ENCODE peak calls at places on chromosomes 1 and 21, in nine cellular contexts. Z, N, X, Y, W, P, Q, D and G are unnamed samples. For H3K4me1, the result is how much of the 10 kb centered on the place peaks cover.

GRCh38 chr1:41954533-41954944 is 35.8 kb upstream of the HIVEP3 start:
- DNase-seq in X (no peak), W (no peak), N (no peak), P (no peak), D (no peak), Z (no peak), Q (no peak), Y (no peak), G (no peak)

GRCh38 chr1:159675046-159675445 is 39.3 kb downstream of the CRP start:
- DNase-seq in X (no peak), N (no peak), Z (no peak), W (no peak), P (no peak), Y (no peak), Q (no peak), D (no peak), G (no peak)

GRCh38 chr1:174077755-174078490 is 55.8 kb upstream of the RC3H1 start:
- DNase-seq in Y (no peak), D (no peak), N (no peak), X (no peak), Z (no peak), Q (no peak), P (no peak), W (no peak), G (no peak)

GRCh38 chr1:233790662-233791371 is 113.7 kb upstream of the SLC35F3 start:
- DNase-seq in X (no peak), Q (peak), D (peak), N (no peak), Y (peak), Z (peak), W (peak), P (no peak), G (peak)

GRCh38 chr1:110056284-110056680 is 14.2 kb downstream of the ALX3 start:
- DNase-seq in Y (no peak), D (no peak), W (no peak), P (no peak), Z (no peak), N (no peak), X (no peak), Q (no peak), G (no peak)

GRCh38 chr1:221921936-221922335 is 180.0 kb upstream of the DUSP10 start:
- DNase-seq in N (no peak), X (no peak), W (no peak), Y (no peak), Q (no peak), Z (no peak), D (no peak), P (no peak), G (no peak)

GRCh38 chr1:218812360-218812759 is 361.3 kb upstream of the LYPLAL1 start:
- DNase-seq in X (no peak), Y (no peak), D (no peak), P (no peak), Q (no peak), Z (no peak), W (no peak), N (no peak), G (no peak)

GRCh38 chr1:11142618-11143391 is 43.1 kb upstream of the EXOSC10 start:
- DNase-seq in N (no peak), Z (no peak), Q (no peak), W (no peak), Y (no peak), P (no peak), X (no peak), D (no peak), G (no peak)

GRCh38 chr1:156226116-156226538 is 13.3 kb downstream of the PMF1 start:
- DNase-seq in X (no peak), W (no peak), P (no peak), D (no peak), N (no peak), Z (no peak), Q (no peak), Y (no peak), G (no peak)

GRCh38 chr1:230791986-230792564 is 44.9 kb downstream of the CAPN9 start:
- DNase-seq in X (no peak), W (no peak), D (no peak), Z (no peak), P (no peak), Q (no peak), N (no peak), Y (no peak), G (no peak)

GRCh38 chr1:18955442-18956188 is 861 bp downstream of the IFFO2 start:
- DNase-seq in Z (peak), Y (peak), X (no peak), N (no peak), D (peak), Q (peak), P (no peak), W (peak), G (peak)

GRCh38 chr1:18955116-18955441 is 1.4 kb downstream of the IFFO2 start:
- DNase-seq in N (no peak), W (no peak), P (no peak), Y (no peak), D (no peak), X (no peak), Q (no peak), Z (no peak), G (no peak)

GRCh38 chr1:18957532-18958295 is 1.2 kb upstream of the IFFO2 start:
- DNase-seq in D (no peak), Y (no peak), Q (no peak), P (no peak), N (no peak), Z (no peak), X (no peak), W (no peak), G (no peak)

GRCh38 chr1:18956189-18957135 is at the start of gene IFFO2:
- DNase-seq in X (peak), W (peak), P (peak), N (peak), D (peak), Y (peak), Q (peak), Z (peak), G (peak)

DNA sequence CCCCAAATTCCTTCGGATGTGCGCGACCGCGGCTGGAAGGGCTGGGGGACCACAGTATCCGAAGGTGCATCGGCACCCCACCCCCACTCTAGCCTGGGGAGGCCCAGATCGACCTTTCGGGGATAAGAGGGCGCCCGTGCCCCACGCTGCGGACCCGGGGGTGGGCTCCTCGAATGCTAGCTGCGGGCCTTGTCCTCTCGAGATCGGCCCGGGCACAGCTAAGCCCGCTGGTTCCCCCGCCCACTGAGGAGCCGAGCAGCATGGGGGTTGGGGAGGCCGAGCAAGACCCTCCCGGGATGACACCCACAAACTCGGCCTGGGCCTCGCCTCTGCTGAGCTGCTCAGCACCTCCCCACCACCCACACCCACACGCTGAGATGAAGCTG is 653 bp upstream of the IFFO2 start:
- DNase-seq in P (no peak), Z (no peak), W (peak), D (no peak), X (no peak), Y (no peak), N (no peak), Q (no peak), G (no peak)
- H3K4me3 ChIP-seq in P (peak), Z (peak), W (peak), D (peak), X (peak), Y (peak), N (peak), Q (peak), G (peak)

GRCh38 chr21:40146201-40146890 is 279.1 kb downstream of the PCP4 start:
- DNase-seq in D (no peak), N (no peak), Q (no peak), X (no peak), P (no peak), W (no peak), Y (peak), Z (no peak), G (no peak)
- H3K4me1 ChIP-seq in D (under half), N (under half), Q (under half), X (under half), P (under half), W (under half), Y (under half), Z (under half), G (under half)

GRCh38 chr21:31900121-31900895 is 27.5 kb downstream of the HUNK start:
- DNase-seq in W (no peak), N (no peak), Y (no peak), D (peak), Q (no peak), P (peak), X (no peak), Z (peak), G (no peak)
- TF ChIP-seq POLR2A in W (no peak), N (no peak), Y (no peak), D (peak), Q (no peak), P (no peak), X (no peak), Z (no peak), G (no peak)

GRCh38 chr1:245512181-245512888 is 357.6 kb downstream of the KIF26B start:
- DNase-seq in Z (no peak), X (no peak), P (no peak), D (no peak), W (no peak), N (no peak), Q (no peak), Y (no peak), G (no peak)
- H3K4me3 ChIP-seq in Z (no peak), X (no peak), P (peak), D (no peak), W (no peak), N (peak), Q (no peak), Y (no peak), G (no peak)

DNA sequence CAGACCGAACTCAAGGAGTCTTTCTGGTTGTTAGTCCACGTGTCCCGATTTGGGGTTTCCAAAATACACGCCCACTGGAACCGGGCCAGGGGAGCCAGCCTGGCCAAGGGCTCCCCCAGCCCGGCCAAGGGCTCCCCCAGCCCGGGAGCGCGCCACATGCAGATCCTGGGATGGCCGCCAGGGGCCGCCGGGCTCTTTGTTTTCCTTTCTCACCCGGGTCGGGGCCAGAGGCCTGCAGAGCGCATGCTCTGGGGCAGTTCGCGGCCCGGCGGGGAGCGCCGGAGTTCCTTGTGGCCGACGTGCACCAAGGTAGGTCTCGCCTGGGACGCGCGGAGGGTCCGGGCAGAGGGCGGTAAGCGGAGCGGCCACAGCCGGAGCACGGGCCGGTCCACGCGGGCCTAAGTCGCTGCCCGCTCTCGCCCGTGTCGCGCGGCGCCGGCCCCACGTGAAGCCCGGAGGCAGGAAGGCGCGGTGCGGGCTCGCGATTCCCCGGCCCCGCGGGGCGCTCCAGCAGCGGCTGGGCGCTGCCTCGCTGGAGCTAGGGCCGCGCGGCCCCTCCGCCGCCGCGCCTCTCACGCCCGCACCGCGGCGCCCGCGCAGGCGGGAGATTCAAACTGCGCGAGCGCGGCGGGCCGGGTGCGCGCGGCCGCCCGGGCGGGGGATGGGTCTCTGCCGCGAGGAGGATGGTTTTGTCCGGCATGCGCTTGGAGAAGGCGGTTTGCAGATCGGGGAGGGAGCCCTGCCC is 12.3 kb downstream of the RCC1 start:
- DNase-seq in N (peak), D (peak), P (peak), Q (peak), W (peak), Y (peak), X (peak), Z (peak), G (peak)
- H3K4me1 ChIP-seq in N (under half), D (under half), P (under half), Q (under half), W (under half), Y (under half), X (under half), Z (under half), G (under half)

GRCh38 chr1:29767088-29767685 is 530.9 kb downstream of the PTPRU start:
- DNase-seq in X (no peak), Q (no peak), Z (no peak), W (no peak), Y (no peak), N (no peak), D (peak), P (peak), G (no peak)

GRCh38 chr1:29772584-29772983 is 536.3 kb downstream of the PTPRU start:
- DNase-seq in D (no peak), W (no peak), X (no peak), P (peak), N (no peak), Z (no peak), Q (no peak), Y (no peak), G (no peak)

GRCh38 chr1:29762635-29763034 is 526.3 kb downstream of the PTPRU start:
- DNase-seq in X (no peak), Z (no peak), Y (no peak), N (no peak), P (peak), Q (no peak), W (no peak), D (peak), G (no peak)

DNA sequence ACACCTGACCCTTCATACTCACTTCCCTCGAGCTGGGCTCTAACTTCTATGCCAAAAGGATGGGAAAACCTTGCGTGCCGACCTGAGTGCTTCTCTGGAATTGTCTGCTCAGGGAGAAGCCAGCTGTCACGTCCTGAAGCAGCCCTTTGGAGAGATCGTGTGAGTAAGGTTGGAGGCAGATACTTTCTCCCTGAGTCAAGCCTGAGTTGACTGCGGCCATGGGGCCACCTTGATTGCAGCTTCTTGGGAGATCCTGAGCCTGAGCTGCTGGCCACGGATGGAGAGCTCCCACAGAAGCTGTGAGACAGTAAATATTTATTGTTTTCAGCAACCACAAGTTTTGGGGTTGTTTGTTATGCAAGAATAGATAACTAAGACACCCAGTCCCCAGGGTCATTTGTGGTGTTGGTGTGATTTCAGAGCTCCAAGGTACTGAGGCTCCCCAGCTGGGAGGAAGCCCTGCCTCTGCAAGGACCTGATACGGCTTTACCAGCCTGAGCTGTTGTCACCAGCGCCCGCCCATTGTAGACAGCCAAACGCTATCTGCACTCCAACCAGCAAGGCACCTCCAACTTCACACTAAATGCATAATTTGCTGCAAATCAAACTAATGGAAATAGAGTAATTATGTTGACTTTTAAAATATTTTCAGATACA is 531.6 kb downstream of the PTPRU start:
- DNase-seq in Q (no peak), Z (no peak), Y (no peak), P (peak), W (no peak), X (no peak), N (no peak), D (peak), G (no peak)
- TF ChIP-seq POLR2A in Q (no peak), Z (no peak), Y (no peak), P (no peak), W (no peak), X (no peak), N (no peak), D (no peak), G (no peak)

GRCh38 chr1:119047040-119047438 is 58.9 kb upstream of the TBX15 start:
- DNase-seq in Q (no peak), Y (no peak), Z (no peak), X (no peak), N (no peak), W (no peak), D (no peak), P (no peak), G (no peak)
- H3K4me3 ChIP-seq in Q (no peak), Y (no peak), Z (no peak), X (no peak), N (no peak), W (no peak), D (no peak), P (no peak), G (peak)

GRCh38 chr1:67731322-67731721 is 46.3 kb downstream of the GADD45A start:
- DNase-seq in W (no peak), X (no peak), Y (no peak), N (no peak), Q (no peak), D (no peak), P (no peak), Z (no peak), G (no peak)

GRCh38 chr1:67735220-67735619 is 50.2 kb downstream of the GADD45A start:
- DNase-seq in Y (no peak), D (no peak), P (no peak), Q (no peak), W (no peak), N (no peak), X (no peak), Z (no peak), G (no peak)

GRCh38 chr1:67729872-67730271 is 44.9 kb downstream of the GADD45A start:
- DNase-seq in Y (no peak), N (no peak), Z (no peak), Q (no peak), P (no peak), X (no peak), D (no peak), W (no peak), G (no peak)

GRCh38 chr1:67733741-67734690 is 49.0 kb downstream of the GADD45A start:
- DNase-seq in Z (no peak), Q (no peak), W (no peak), Y (no peak), P (no peak), D (no peak), X (no peak), N (no peak), G (no peak)

GRCh38 chr1:67732750-67733151 is 47.8 kb downstream of the GADD45A start:
- DNase-seq in D (no peak), W (peak), N (no peak), Z (no peak), X (no peak), P (no peak), Q (no peak), Y (no peak), G (no peak)
- H3K4me1 ChIP-seq in D (under half), W (half or more), N (under half), Z (half or more), X (under half), P (under half), Q (under half), Y (under half), G (under half)

GRCh38 chr1:21936366-21937031 is 611 bp downstream of the HSPG2 start:
- DNase-seq in X (no peak), D (no peak), Q (no peak), N (no peak), W (no peak), Z (no peak), Y (peak), P (no peak), G (no peak)

GRCh38 chr1:21937034-21937371 is at the start of gene HSPG2:
- DNase-seq in Y (no peak), X (no peak), Z (no peak), Q (no peak), W (no peak), N (no peak), P (no peak), D (no peak), G (no peak)

GRCh38 chr1:21937372-21938121 is 437 bp upstream of the HSPG2 start:
- DNase-seq in Y (peak), D (peak), Q (peak), P (no peak), X (no peak), W (peak), N (peak), Z (peak), G (peak)

GRCh38 chr1:21935393-21935804 is 1.7 kb downstream of the HSPG2 start:
- DNase-seq in N (no peak), W (no peak), Z (no peak), X (no peak), P (no peak), D (no peak), Y (no peak), Q (no peak), G (no peak)

DNA sequence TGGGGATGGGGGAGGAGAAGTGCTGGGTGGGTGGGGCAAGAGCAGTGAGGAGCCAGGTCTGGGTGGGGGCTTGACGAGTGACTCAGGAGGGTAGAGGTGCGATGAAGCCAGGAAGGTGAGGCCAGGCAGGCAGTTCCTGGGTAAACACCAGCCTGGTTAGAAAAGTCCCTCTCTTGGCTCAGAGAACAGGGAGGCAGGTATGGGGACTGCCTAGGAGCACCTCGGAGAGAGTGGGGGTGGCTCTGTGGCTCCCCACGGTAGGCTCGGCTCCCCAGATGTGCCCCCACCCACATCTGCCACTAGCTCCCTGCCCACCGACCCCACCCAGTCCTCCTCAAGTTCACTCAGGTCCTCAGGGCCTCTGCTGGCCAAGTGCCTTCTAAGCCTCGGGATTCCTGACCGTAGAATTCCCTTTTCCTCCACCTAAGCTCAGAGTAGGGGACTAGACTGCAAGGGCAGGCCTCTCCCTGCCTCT is 1.2 kb downstream of the HSPG2 start:
- DNase-seq in Z (peak), Q (peak), N (no peak), X (no peak), D (peak), P (no peak), Y (peak), W (no peak), G (no peak)
- TF ChIP-seq POLR2A in Z (no peak), Q (peak), N (no peak), X (no peak), D (peak), P (no peak), Y (no peak), W (no peak), G (peak)